ENCODE peak calls at places on chromosomes 1 and 21, in five cellular contexts. A is GM12878, V is HepG2, E is GM12891, F is K562. C is an unnamed sample.

GRCh38 chr1:16162163-16162822 is 6.4 kb upstream of the EPHA2 start:
- DNase-seq in A (no peak), V (no peak), E (no peak), F (peak; percentile 93), C (no peak)

GRCh38 chr1:32925360-32926142 is 24.4 kb upstream of the TMEM54 start:
- DNase-seq in A (no peak), V (peak; percentile 56), E (no peak), F (no peak), C (no peak)

GRCh38 chr1:203644661-203645510 is 18.3 kb downstream of the ATP2B4 start:
- DNase-seq in A (no peak), V (no peak), E (no peak), F (no peak), C (no peak)

GRCh38 chr1:204888294-204888693 is 17.6 kb downstream of the NFASC start:
- DNase-seq in A (no peak), V (no peak), E (no peak), F (no peak), C (no peak)

GRCh38 chr1:172322219-172323061 is 98.0 kb upstream of the C1orf105 start:
- DNase-seq in A (no peak), V (no peak), E (no peak), F (no peak), C (no peak)

GRCh38 chr21:45998871-45999580 is 17.5 kb downstream of the COL6A1 start:
- DNase-seq in A (no peak), V (no peak), E (no peak), F (no peak), C (no peak)

GRCh38 chr1:67754526-67754920 is 69.5 kb downstream of the GADD45A start:
- DNase-seq in A (no peak), V (no peak), E (no peak), F (no peak), C (no peak)

GRCh38 chr1:165815725-165816124 is 11.7 kb upstream of the UCK2 start:
- DNase-seq in A (no peak), V (no peak), E (no peak), F (peak; percentile 51), C (no peak)

GRCh38 chr1:25906644-25907300 is 553 bp upstream of the STMN1 start:
- DNase-seq in A (no peak), V (no peak), E (no peak), F (no peak), C (no peak)

GRCh38 chr1:2160691-2161320 is 33.8 kb downstream of the FAAP20 start:
- DNase-seq in A (no peak), V (no peak), E (no peak), F (no peak), C (no peak)

DNA sequence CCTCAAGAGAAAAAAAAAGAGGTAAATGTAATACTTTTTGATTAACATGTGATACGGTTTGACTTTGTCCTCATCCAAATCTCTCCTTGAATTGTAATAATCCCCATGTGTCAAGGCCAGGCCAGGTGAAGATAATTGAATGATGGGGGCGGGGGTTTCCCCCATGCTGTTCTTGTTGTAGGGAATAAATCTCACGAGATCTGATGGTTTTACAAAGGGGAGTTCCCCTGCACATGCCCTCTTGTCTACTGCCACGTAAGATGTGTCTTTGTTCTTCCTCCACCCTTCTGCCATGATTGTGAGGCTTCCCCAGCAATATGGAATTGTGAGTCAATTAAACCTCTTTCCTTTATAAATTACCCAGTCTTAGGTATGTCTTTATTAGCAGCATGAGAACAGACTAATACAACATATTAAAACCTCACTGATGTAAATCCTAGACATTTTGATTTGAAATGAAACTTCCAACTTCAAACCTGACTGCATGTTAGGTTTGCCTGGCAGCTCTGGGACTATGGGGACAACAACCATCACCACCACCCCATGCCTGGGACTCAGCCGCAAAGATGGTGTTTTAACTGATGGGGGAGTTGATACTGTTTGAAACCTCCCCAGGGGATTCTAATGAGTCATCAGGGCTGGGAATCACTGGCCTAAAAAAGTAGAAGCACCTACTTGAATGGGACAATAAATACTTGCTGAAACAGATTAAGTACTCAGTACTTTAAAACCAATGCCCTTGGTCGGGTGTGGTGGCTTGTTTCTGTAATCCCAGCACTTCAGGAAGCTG is 32.8 kb upstream of the BACH1 start:
- DNase-seq in A (peak; percentile 30), V (no peak), E (no peak), F (no peak), C (no peak)
- TF ChIP-seq TAF1 in A (no peak), V (no peak), E (no peak), F (no peak), C (no peak)

GRCh38 chr1:42962641-42963377 is 4.1 kb upstream of the SLC2A1 start:
- DNase-seq in A (no peak), V (peak; percentile 61), E (no peak), F (peak; percentile 95), C (no peak)
- TF ChIP-seq POLR2A in A (no peak), V (no peak), E (no peak), F (no peak), C (no peak)

GRCh38 chr1:183520379-183520778 is 48.1 kb downstream of the SMG7 start:
- DNase-seq in A (no peak), V (no peak), E (no peak), F (no peak), C (no peak)

GRCh38 chr1:183515002-183515689 is 42.8 kb downstream of the SMG7 start:
- DNase-seq in A (no peak), V (no peak), E (no peak), F (no peak), C (no peak)

GRCh38 chr1:183516725-183517124 is 44.4 kb downstream of the SMG7 start:
- DNase-seq in A (no peak), V (no peak), E (no peak), F (no peak), C (no peak)

GRCh38 chr1:183514235-183514634 is 41.9 kb downstream of the SMG7 start:
- DNase-seq in A (no peak), V (no peak), E (no peak), F (no peak), C (no peak)

DNA sequence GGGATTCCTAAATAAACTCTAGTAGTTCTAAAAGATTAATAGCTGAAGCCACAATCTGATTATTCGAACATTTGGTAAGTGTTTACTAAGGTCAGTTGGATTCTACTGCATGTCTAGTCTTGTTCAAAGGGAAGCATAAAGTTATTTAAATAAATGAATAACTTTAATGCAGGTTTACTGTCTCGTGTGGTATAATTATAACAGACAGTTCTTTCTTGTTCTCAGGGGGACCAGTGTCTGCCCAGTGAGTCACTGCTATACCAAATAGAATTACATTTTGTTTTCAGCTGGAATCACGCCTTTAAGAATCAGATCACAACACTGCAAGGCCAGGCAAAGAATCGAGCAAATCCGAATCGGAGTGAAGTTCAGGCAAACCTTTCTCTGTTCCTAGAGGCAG is 45.1 kb downstream of the SMG7 start:
- DNase-seq in A (no peak), V (no peak), E (no peak), F (no peak), C (no peak)
- TF ChIP-seq TAF1 in A (no peak), V (no peak), E (no peak), F (no peak), C (no peak)

GRCh38 chr1:108661030-108661609 is at the start of gene HENMT1:
- DNase-seq in A (peak; percentile 23), V (no peak), E (peak; percentile 60), F (no peak), C (peak; percentile 56)
- TF ChIP-seq POLR2A in A (peak; percentile 93), V (no peak), E (peak; percentile 55), F (no peak), C (peak; percentile 71)

DNA sequence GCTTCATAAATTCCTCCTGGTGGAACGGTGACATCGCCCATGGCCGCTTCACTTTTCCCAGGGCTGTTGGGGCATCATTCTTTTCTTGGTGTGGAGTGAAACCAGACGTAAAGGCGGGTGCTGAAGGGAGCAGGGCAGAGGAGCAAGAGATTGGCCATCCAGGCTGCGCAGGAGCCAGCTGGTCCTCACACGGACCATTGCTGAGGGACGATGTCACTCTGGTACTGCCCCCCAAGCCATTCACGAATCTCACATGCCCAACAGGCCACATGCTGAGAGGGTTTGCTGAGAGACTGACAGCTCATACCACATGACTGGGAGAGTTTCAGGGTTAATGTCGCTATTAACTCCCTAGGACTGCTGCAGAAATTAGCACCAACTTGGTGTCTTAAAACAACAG is 10.5 kb upstream of the PKP1 start:
- DNase-seq in A (no peak), V (no peak), E (no peak), F (no peak), C (no peak)
- TF ChIP-seq TAF1 in A (no peak), V (no peak), E (no peak), F (no peak), C (no peak)

C was measured in GM12892.